ENCODE peak calls at places on chromosomes 2 and 18, in six cellular contexts. One of them, this sample, is unnamed.

GRCh38 chr2:166573393-166573792 is 79.3 kb upstream of the SCN7A start:
- DNase-seq in HCT116: no peak
- DNase-seq in breast epithelium: no peak
- DNase-seq in fibroblast of villous mesenchyme: peak; percentile 5
- DNase-seq in lung: no peak
- DNase-seq in brain microvascular endothelial cell: peak; percentile 45
- DNase-seq in this sample: peak; percentile 22

GRCh38 chr2:133814890-133815289 is 246.6 kb upstream of the NCKAP5 start:
- DNase-seq in fibroblast of villous mesenchyme: no peak
- DNase-seq in lung: no peak
- DNase-seq in brain microvascular endothelial cell: no peak
- DNase-seq in HCT116: no peak
- DNase-seq in breast epithelium: no peak
- DNase-seq in this sample: no peak

GRCh38 chr2:75320893-75321292 is 121.6 kb upstream of the TACR1 start:
- DNase-seq in breast epithelium: no peak
- DNase-seq in lung: no peak
- DNase-seq in brain microvascular endothelial cell: no peak
- DNase-seq in fibroblast of villous mesenchyme: no peak
- DNase-seq in HCT116: no peak
- DNase-seq in this sample: no peak

GRCh38 chr2:240202616-240203015 is 62.2 kb upstream of the OTOS start:
- DNase-seq in lung: no peak
- DNase-seq in HCT116: no peak
- DNase-seq in brain microvascular endothelial cell: no peak
- DNase-seq in fibroblast of villous mesenchyme: no peak
- DNase-seq in breast epithelium: no peak
- DNase-seq in this sample: no peak

GRCh38 chr2:218332288-218332687 is 24.4 kb upstream of the CATIP start:
- DNase-seq in fibroblast of villous mesenchyme: no peak
- DNase-seq in HCT116: no peak
- DNase-seq in breast epithelium: no peak
- DNase-seq in brain microvascular endothelial cell: no peak
- DNase-seq in lung: no peak
- DNase-seq in this sample: no peak

GRCh38 chr2:132585982-132586608 is 83.9 kb downstream of the LYPD1 start:
- DNase-seq in brain microvascular endothelial cell: no peak
- DNase-seq in HCT116: no peak
- DNase-seq in fibroblast of villous mesenchyme: no peak
- DNase-seq in lung: no peak
- DNase-seq in breast epithelium: no peak
- DNase-seq in this sample: no peak

GRCh38 chr18:26002375-26002774 is 88.0 kb downstream of the SS18 start:
- DNase-seq in HCT116: no peak
- DNase-seq in breast epithelium: no peak
- DNase-seq in brain microvascular endothelial cell: peak; percentile 39
- DNase-seq in lung: no peak
- DNase-seq in fibroblast of villous mesenchyme: no peak
- DNase-seq in this sample: no peak

GRCh38 chr2:20106746-20107145 is 55.3 kb upstream of the LAPTM4A start:
- DNase-seq in HCT116: no peak
- DNase-seq in brain microvascular endothelial cell: no peak
- DNase-seq in lung: peak; percentile 67
- DNase-seq in fibroblast of villous mesenchyme: no peak
- DNase-seq in breast epithelium: peak; percentile 23
- DNase-seq in this sample: no peak

GRCh38 chr2:211397764-211398163 is 841.4 kb downstream of the CPS1 start:
- DNase-seq in breast epithelium: no peak
- DNase-seq in fibroblast of villous mesenchyme: no peak
- DNase-seq in HCT116: no peak
- DNase-seq in brain microvascular endothelial cell: no peak
- DNase-seq in lung: no peak
- DNase-seq in this sample: no peak

GRCh38 chr2:135916232-135916631 is 40.0 kb upstream of the MCM6 start:
- DNase-seq in breast epithelium: no peak
- DNase-seq in lung: no peak
- DNase-seq in HCT116: peak; percentile 13
- DNase-seq in brain microvascular endothelial cell: no peak
- DNase-seq in fibroblast of villous mesenchyme: peak; percentile 53
- DNase-seq in this sample: peak; percentile 60

GRCh38 chr2:159118115-159118858 is 149.8 kb downstream of the TANC1 start:
- DNase-seq in lung: peak; percentile 88
- DNase-seq in HCT116: peak; percentile 57
- DNase-seq in fibroblast of villous mesenchyme: peak; percentile 91
- DNase-seq in brain microvascular endothelial cell: peak; percentile 92
- DNase-seq in breast epithelium: peak; percentile 73
- DNase-seq in this sample: peak; percentile 88

GRCh38 chr2:134500211-134500935 is 218.4 kb downstream of the TMEM163 start:
- DNase-seq in lung: no peak
- DNase-seq in HCT116: no peak
- DNase-seq in breast epithelium: no peak
- DNase-seq in fibroblast of villous mesenchyme: peak; percentile 63
- DNase-seq in brain microvascular endothelial cell: no peak
- DNase-seq in this sample: no peak

GRCh38 chr18:3111523-3112240 is 98.7 kb upstream of the LPIN2 start:
- DNase-seq in fibroblast of villous mesenchyme: no peak
- DNase-seq in lung: no peak
- DNase-seq in HCT116: no peak
- DNase-seq in breast epithelium: no peak
- DNase-seq in brain microvascular endothelial cell: no peak
- DNase-seq in this sample: no peak

GRCh38 chr2:134773372-134774073 is 54.7 kb upstream of the TMEM163 start:
- DNase-seq in brain microvascular endothelial cell: no peak
- DNase-seq in breast epithelium: no peak
- DNase-seq in fibroblast of villous mesenchyme: no peak
- DNase-seq in lung: no peak
- DNase-seq in HCT116: no peak
- DNase-seq in this sample: no peak

GRCh38 chr18:30527226-30527625 is 515.3 kb downstream of the DSC3 start:
- DNase-seq in fibroblast of villous mesenchyme: no peak
- DNase-seq in brain microvascular endothelial cell: no peak
- DNase-seq in breast epithelium: no peak
- DNase-seq in HCT116: no peak
- DNase-seq in lung: no peak
- DNase-seq in this sample: no peak

GRCh38 chr2:239318790-239319189 is 82.0 kb downstream of the HDAC4 start:
- DNase-seq in lung: no peak
- DNase-seq in fibroblast of villous mesenchyme: peak; percentile 50
- DNase-seq in HCT116: no peak
- DNase-seq in breast epithelium: no peak
- DNase-seq in brain microvascular endothelial cell: no peak
- DNase-seq in this sample: peak; percentile 36

GRCh38 chr2:240966457-240966905 is 31.9 kb upstream of the SNED1 start:
- DNase-seq in breast epithelium: no peak
- DNase-seq in HCT116: no peak
- DNase-seq in fibroblast of villous mesenchyme: no peak
- DNase-seq in brain microvascular endothelial cell: no peak
- DNase-seq in lung: no peak
- DNase-seq in this sample: no peak

GRCh38 chr2:19846030-19846429 is 55.8 kb downstream of the TTC32 start:
- DNase-seq in lung: peak; percentile 22
- DNase-seq in HCT116: no peak
- DNase-seq in fibroblast of villous mesenchyme: no peak
- DNase-seq in brain microvascular endothelial cell: no peak
- DNase-seq in breast epithelium: peak; percentile 16
- DNase-seq in this sample: no peak

GRCh38 chr2:37776487-37776886 is 105.0 kb upstream of the CDC42EP3 start:
- DNase-seq in fibroblast of villous mesenchyme: peak; percentile 78
- DNase-seq in brain microvascular endothelial cell: peak; percentile 79
- DNase-seq in breast epithelium: no peak
- DNase-seq in HCT116: peak; percentile 12
- DNase-seq in lung: no peak
- DNase-seq in this sample: peak; percentile 88

GRCh38 chr2:101476605-101477208 is 1.8 kb upstream of the RFX8 start:
- DNase-seq in fibroblast of villous mesenchyme: no peak
- DNase-seq in lung: no peak
- DNase-seq in HCT116: no peak
- DNase-seq in breast epithelium: no peak
- DNase-seq in brain microvascular endothelial cell: no peak
- DNase-seq in this sample: no peak

GRCh38 chr2:50743471-50743870 is 288.5 kb downstream of the NRXN1 start:
- DNase-seq in HCT116: no peak
- DNase-seq in fibroblast of villous mesenchyme: no peak
- DNase-seq in lung: no peak
- DNase-seq in brain microvascular endothelial cell: no peak
- DNase-seq in breast epithelium: no peak
- DNase-seq in this sample: no peak

GRCh38 chr2:50749226-50749625 is 282.7 kb downstream of the NRXN1 start:
- DNase-seq in HCT116: no peak
- DNase-seq in brain microvascular endothelial cell: no peak
- DNase-seq in lung: no peak
- DNase-seq in fibroblast of villous mesenchyme: no peak
- DNase-seq in breast epithelium: no peak
- DNase-seq in this sample: no peak

GRCh38 chr2:50748652-50749174 is 283.2 kb downstream of the NRXN1 start:
- DNase-seq in brain microvascular endothelial cell: peak; percentile 2
- DNase-seq in breast epithelium: no peak
- DNase-seq in HCT116: no peak
- DNase-seq in fibroblast of villous mesenchyme: no peak
- DNase-seq in lung: no peak
- DNase-seq in this sample: no peak

GRCh38 chr2:50751255-50752069 is 280.5 kb downstream of the NRXN1 start:
- DNase-seq in breast epithelium: no peak
- DNase-seq in brain microvascular endothelial cell: no peak
- DNase-seq in lung: no peak
- DNase-seq in HCT116: no peak
- DNase-seq in fibroblast of villous mesenchyme: no peak
- DNase-seq in this sample: no peak

GRCh38 chr2:50746526-50746925 is 285.4 kb downstream of the NRXN1 start:
- DNase-seq in lung: no peak
- DNase-seq in fibroblast of villous mesenchyme: no peak
- DNase-seq in breast epithelium: no peak
- DNase-seq in HCT116: peak; percentile 28
- DNase-seq in brain microvascular endothelial cell: peak; percentile 49
- DNase-seq in this sample: peak; percentile 30
- TF ChIP-seq CTCF in lung: no peak
- TF ChIP-seq CTCF in fibroblast of villous mesenchyme: peak; percentile 10
- TF ChIP-seq CTCF in breast epithelium: no peak
- TF ChIP-seq CTCF in HCT116: peak; percentile 65
- TF ChIP-seq CTCF in brain microvascular endothelial cell: peak; percentile 83
- TF ChIP-seq CTCF in this sample: peak; percentile 73

GRCh38 chr2:150478206-150478974 is 9.1 kb downstream of the RND3 start:
- DNase-seq in lung: no peak
- DNase-seq in breast epithelium: no peak
- DNase-seq in HCT116: no peak
- DNase-seq in brain microvascular endothelial cell: no peak
- DNase-seq in fibroblast of villous mesenchyme: peak; percentile 41
- DNase-seq in this sample: peak; percentile 33
- H3K4me3 ChIP-seq in lung: no peak overlapping the region
- H3K4me3 ChIP-seq in breast epithelium: peak overlapping the region; percentile 29
- H3K4me3 ChIP-seq in HCT116: peak overlapping the region; percentile 42
- H3K4me3 ChIP-seq in brain microvascular endothelial cell: no peak overlapping the region
- H3K4me3 ChIP-seq in fibroblast of villous mesenchyme: peak overlapping the region; percentile 100
- H3K4me3 ChIP-seq in this sample: no peak overlapping the region

GRCh38 chr18:22113144-22113813 is 56.1 kb upstream of the GATA6 start:
- DNase-seq in fibroblast of villous mesenchyme: no peak
- DNase-seq in lung: no peak
- DNase-seq in breast epithelium: no peak
- DNase-seq in brain microvascular endothelial cell: no peak
- DNase-seq in HCT116: no peak
- DNase-seq in this sample: no peak

GRCh38 chr18:22112215-22112614 is 57.2 kb upstream of the GATA6 start:
- DNase-seq in brain microvascular endothelial cell: no peak
- DNase-seq in HCT116: no peak
- DNase-seq in breast epithelium: no peak
- DNase-seq in lung: no peak
- DNase-seq in fibroblast of villous mesenchyme: no peak
- DNase-seq in this sample: no peak

GRCh38 chr18:22115573-22115972 is 53.8 kb upstream of the GATA6 start:
- DNase-seq in brain microvascular endothelial cell: no peak
- DNase-seq in breast epithelium: no peak
- DNase-seq in fibroblast of villous mesenchyme: no peak
- DNase-seq in lung: no peak
- DNase-seq in HCT116: no peak
- DNase-seq in this sample: no peak

GRCh38 chr18:22110482-22110924 is 58.9 kb upstream of the GATA6 start:
- DNase-seq in HCT116: no peak
- DNase-seq in breast epithelium: no peak
- DNase-seq in fibroblast of villous mesenchyme: no peak
- DNase-seq in brain microvascular endothelial cell: no peak
- DNase-seq in lung: no peak
- DNase-seq in this sample: no peak

DNA sequence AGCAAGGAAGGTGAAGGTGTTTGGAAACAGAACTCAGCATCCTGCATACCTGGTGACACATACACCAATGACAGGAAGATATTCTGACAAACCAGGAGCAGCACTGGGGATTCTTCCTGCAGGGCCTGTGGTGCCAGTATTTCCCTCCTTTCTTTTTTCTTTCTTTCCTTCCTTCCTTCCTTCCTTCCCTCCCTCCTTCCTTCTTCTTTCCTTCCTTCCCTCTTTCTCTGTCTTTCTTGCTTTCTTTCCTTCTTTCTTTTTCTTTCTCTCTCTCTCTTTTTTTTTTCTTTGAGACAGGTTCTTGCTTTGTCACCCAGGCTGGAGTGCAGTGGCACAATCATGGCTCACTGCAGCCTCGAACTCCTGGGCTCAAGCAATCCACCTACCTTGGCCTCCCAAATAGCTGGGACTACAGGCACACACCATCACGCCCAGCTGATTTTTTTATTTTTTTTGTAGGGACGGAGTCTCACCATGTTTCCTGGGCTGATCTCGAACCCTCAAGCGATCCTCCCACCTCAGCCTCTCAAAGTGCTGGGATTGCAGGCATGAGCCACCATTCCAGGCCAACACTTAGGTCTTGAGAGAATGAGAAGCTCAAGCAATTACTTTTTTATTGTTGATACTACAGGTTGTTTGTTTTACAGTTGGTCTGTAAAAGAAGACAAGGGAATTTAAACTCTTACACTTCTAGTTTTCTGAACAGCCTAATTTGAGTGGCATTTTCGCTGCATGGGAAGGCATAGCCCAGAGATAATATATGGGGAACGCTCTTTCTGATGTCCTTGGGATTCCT is 54.7 kb upstream of the GATA6 start:
- DNase-seq in HCT116: no peak
- DNase-seq in breast epithelium: no peak
- DNase-seq in lung: no peak
- DNase-seq in brain microvascular endothelial cell: no peak
- DNase-seq in fibroblast of villous mesenchyme: no peak
- DNase-seq in this sample: no peak
- TF ChIP-seq CTCF in HCT116: no peak
- TF ChIP-seq CTCF in breast epithelium: no peak
- TF ChIP-seq CTCF in lung: no peak
- TF ChIP-seq CTCF in brain microvascular endothelial cell: no peak
- TF ChIP-seq CTCF in fibroblast of villous mesenchyme: no peak
- TF ChIP-seq CTCF in this sample: no peak

DNA sequence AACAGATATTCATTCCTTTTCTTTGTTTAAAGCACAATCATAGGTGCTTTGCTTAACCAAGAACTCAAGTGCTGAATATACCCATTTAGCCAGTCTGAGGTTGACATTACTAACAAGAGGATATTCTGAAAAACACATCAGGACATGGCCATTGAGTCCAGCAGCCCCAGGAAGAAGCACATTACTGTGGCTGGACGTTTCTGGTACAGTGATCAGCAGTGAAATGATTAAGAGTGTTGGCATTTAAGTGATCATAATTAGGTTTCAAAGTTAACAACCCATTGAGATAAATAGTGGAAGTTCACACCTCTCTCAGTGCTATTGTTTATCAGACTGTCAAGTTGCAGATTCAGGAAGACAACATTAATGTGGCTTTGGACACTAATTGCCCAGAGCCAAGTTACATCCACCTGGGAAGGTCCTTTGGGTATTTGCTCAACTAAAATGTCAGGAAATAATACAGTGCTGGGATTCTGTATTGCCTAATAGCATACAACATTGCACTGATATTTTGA is 139.5 kb upstream of the GAREM1 start:
- DNase-seq in brain microvascular endothelial cell: no peak
- DNase-seq in breast epithelium: no peak
- DNase-seq in lung: no peak
- DNase-seq in HCT116: no peak
- DNase-seq in fibroblast of villous mesenchyme: no peak
- DNase-seq in this sample: no peak
- H3K4me3 ChIP-seq in brain microvascular endothelial cell: no peak overlapping the region
- H3K4me3 ChIP-seq in breast epithelium: no peak overlapping the region
- H3K4me3 ChIP-seq in lung: no peak overlapping the region
- H3K4me3 ChIP-seq in HCT116: no peak overlapping the region
- H3K4me3 ChIP-seq in fibroblast of villous mesenchyme: no peak overlapping the region
- H3K4me3 ChIP-seq in this sample: no peak overlapping the region

This sample was measured in astrocyte of the spinal cord.